ENCODE peak calls at places on chromosome 15, in ten cellular contexts. P is GM23248; N is heart right ventricle; C is CD8-positive, alpha-beta memory T cell; J is breast epithelium; X is brain microvascular endothelial cell; Q is fibroblast of lung; D is IMR-90; U is lower lobe of right lung; E is SJSA1. G is an unnamed sample.
A peak's percentile ranks its signal among the peaks of the same experiment; 100 is the strongest.

GRCh38 chr15:72368895-72369294 is 6.9 kb downstream of the HEXA start:
- DNase-seq in P (no peak), N (peak; percentile 21), C (no peak), J (no peak), X (no peak), Q (no peak), D (no peak), U (peak; percentile 71), E (no peak), G (no peak)

GRCh38 chr15:35693286-35693685 is 147.3 kb upstream of the DPH6 start:
- DNase-seq in P (peak; percentile 73), N (no peak), C (no peak), J (no peak), X (peak; percentile 38), Q (peak; percentile 25), D (peak; percentile 61), U (no peak), E (no peak), G (no peak)

GRCh38 chr15:36911322-36911944 is 188.9 kb downstream of the MEIS2 start:
- DNase-seq in P (peak; percentile 75), N (no peak), C (no peak), J (no peak), X (peak; percentile 57), Q (peak; percentile 42), D (peak; percentile 88), U (no peak), E (no peak), G (peak; percentile 60)

GRCh38 chr15:62453356-62453755 is 288.3 kb upstream of the C2CD4B start:
- DNase-seq in P (peak; percentile 52), N (no peak), C (no peak), J (no peak), X (no peak), Q (peak; percentile 37), D (peak; percentile 56), U (no peak), E (no peak), G (peak; percentile 32)

GRCh38 chr15:83064859-83065258 is 2.2 kb downstream of the BTBD1 start:
- DNase-seq in P (peak; percentile 64), N (no peak), C (no peak), J (no peak), X (no peak), Q (no peak), D (peak; percentile 37), U (no peak), E (no peak), G (peak; percentile 78)

GRCh38 chr15:64089553-64090280 is 3.9 kb downstream of the CIAO2A start:
- DNase-seq in P (no peak), N (no peak), C (no peak), J (no peak), X (no peak), Q (no peak), D (no peak), U (no peak), E (no peak), G (no peak)

GRCh38 chr15:48250640-48251076 is 44.6 kb downstream of the SLC12A1 start:
- DNase-seq in P (peak; percentile 73), N (no peak), C (no peak), J (no peak), X (peak; percentile 79), Q (peak; percentile 88), D (peak; percentile 79), U (no peak), E (peak; percentile 45), G (peak; percentile 71)

GRCh38 chr15:52658955-52659354 is 20.2 kb downstream of the ATOSA start:
- DNase-seq in P (no peak), N (no peak), C (peak; percentile 23), J (no peak), X (no peak), Q (no peak), D (no peak), U (no peak), E (no peak), G (peak; percentile 63)

GRCh38 chr15:25790003-25790660 is 73.0 kb downstream of the ATP10A start:
- DNase-seq in P (peak; percentile 98), N (peak; percentile 49), C (no peak), J (no peak), X (peak; percentile 62), Q (peak; percentile 84), D (peak; percentile 90), U (no peak), E (peak; percentile 71), G (no peak)

GRCh38 chr15:40310001-40310959 is 2.5 kb upstream of the PLCB2 start:
- DNase-seq in P (peak; percentile 53), N (peak; percentile 68), C (peak; percentile 44), J (no peak), X (no peak), Q (peak; percentile 42), D (peak; percentile 33), U (peak; percentile 74), E (peak; percentile 82), G (no peak)

GRCh38 chr15:65056106-65056505 is 10.9 kb downstream of the SLC51B start:
- DNase-seq in P (no peak), N (no peak), C (no peak), J (no peak), X (no peak), Q (no peak), D (no peak), U (no peak), E (no peak), G (no peak)

GRCh38 chr15:40763801-40764765 is at the start of gene GCHFR:
- DNase-seq in P (peak; percentile 82), N (peak; percentile 81), C (peak; percentile 65), J (peak; percentile 79), X (peak; percentile 18), Q (peak; percentile 49), D (peak; percentile 47), U (peak; percentile 89), E (peak; percentile 65), G (no peak)

GRCh38 chr15:61916104-61916503 is 144.1 kb downstream of the VPS13C start:
- DNase-seq in P (peak; percentile 77), N (no peak), C (no peak), J (no peak), X (no peak), Q (no peak), D (peak; percentile 35), U (no peak), E (no peak), G (no peak)

GRCh38 chr15:47184405-47185221 is 532.7 kb upstream of the SEMA6D start:
- DNase-seq in P (peak; percentile 30), N (peak; percentile 5), C (no peak), J (no peak), X (peak; percentile 2), Q (peak; percentile 39), D (peak; percentile 14), U (no peak), E (no peak), G (no peak)

GRCh38 chr15:78020007-78020406 is 57.5 kb downstream of the TBC1D2B start:
- DNase-seq in P (no peak), N (no peak), C (no peak), J (no peak), X (no peak), Q (no peak), D (no peak), U (no peak), E (no peak), G (no peak)

DNA sequence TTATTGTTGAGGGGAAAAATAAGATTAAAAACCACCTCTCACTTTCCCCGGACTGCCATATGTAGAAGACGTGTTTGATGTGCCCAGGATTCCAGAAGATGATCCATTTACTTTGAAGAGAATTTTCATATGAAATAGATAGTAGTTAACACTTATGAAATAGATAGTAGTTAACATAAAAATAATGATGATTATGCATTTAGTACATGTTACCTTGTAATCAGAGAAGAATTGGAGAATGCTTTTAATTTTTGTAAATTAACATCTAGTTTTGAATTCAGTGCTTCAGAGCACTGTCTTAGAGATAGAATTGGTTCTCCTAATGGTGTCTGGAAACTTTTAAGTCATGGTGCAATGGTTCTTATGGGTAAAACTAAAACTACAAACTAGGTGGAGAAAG is 46.1 kb upstream of the CRTC3 start:
- DNase-seq in P (no peak), N (no peak), C (no peak), J (no peak), X (no peak), Q (no peak), D (no peak), U (no peak), E (no peak), G (no peak)
- H3K36me3 ChIP-seq in P (peaks cover 72% of the 10 kb centered on the region), N (peaks cover 100% of the 10 kb centered on the region), C (peaks cover 60% of the 10 kb centered on the region), J (no peaks in the 10 kb centered on the region), X (peaks cover 85% of the 10 kb centered on the region), Q (peaks cover 24% of the 10 kb centered on the region), D (peaks cover 47% of the 10 kb centered on the region), U (peaks cover 97% of the 10 kb centered on the region), E (peaks cover 90% of the 10 kb centered on the region), G (peaks cover 34% of the 10 kb centered on the region)

DNA sequence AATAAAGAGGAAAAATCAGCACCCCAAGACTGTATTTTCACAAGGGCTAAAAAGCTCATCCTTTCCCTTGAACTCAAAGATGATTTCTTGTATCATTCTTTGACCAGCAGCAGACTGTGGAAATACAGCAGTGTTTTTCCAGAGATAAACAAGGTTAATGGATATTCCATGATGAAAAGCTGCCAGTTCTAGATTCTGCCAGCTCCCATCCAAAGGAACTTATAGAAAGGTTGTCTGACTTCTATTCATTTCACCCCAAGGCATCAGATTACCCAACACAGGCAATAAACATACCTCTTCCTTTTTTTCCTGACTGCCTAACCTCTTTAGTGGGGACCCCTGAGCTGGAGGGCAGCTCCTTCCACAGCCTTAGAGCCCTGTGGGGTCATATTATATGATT is 375.8 kb upstream of the THBS1 start:
- DNase-seq in P (no peak), N (no peak), C (no peak), J (no peak), X (no peak), Q (no peak), D (no peak), U (no peak), E (no peak), G (peak; percentile 50)
- H3K4me3 ChIP-seq in P (no peak overlapping the region), N (no peak overlapping the region), C (no peak overlapping the region), J (no peak overlapping the region), X (no peak overlapping the region), Q (no peak overlapping the region), D (no peak overlapping the region), U (no peak overlapping the region), E (no peak overlapping the region), G (no peak overlapping the region)

DNA sequence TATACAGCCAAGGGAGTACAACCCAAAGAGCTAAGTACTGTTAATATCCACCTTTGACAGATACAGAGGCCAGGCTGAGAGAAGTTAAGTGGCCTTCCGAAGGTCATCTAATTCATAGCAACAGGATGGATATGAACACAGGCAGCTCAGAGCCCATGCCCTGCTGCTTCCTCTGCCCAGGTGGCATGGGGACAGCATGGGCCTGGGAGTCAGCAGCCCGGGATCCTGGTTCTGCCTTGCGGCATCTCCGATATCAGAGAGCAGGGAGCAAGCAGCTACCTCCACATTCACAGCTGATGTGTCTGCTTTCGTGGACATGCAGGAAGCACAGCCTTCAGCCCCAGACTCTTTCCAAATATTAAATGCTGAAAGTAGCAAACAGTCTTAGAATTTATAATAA is 55.6 kb downstream of the STARD5 start:
- DNase-seq in P (no peak), N (no peak), C (no peak), J (no peak), X (no peak), Q (no peak), D (no peak), U (no peak), E (no peak), G (no peak)
- H3K27me3 ChIP-seq in P (no peaks in the 10 kb centered on the region), N (no peaks in the 10 kb centered on the region), C (no peaks in the 10 kb centered on the region), J (no peaks in the 10 kb centered on the region), X (no peaks in the 10 kb centered on the region), Q (peaks cover 2% of the 10 kb centered on the region), D (no peaks in the 10 kb centered on the region), U (no peaks in the 10 kb centered on the region), E (no peaks in the 10 kb centered on the region), G (no peaks in the 10 kb centered on the region)

DNA sequence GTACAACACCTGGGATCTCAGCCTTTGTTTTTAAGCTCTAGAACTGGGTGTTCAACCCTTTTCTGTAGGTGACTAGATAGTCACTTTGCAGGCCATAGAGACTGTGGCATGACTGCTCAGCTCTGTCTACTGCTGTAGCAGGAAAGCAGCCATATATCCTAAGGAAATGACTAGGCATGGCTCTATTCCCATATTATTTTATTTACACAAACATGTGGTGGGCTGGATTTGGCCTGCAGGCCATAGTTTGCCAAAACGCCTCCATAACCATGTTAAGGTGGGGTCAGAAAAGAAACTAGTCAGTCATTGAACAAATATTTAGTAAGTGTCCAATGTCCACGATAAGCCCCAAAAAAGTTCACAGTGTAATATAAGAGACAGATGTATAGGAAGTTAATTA is 452.6 kb downstream of the MCTP2 start:
- DNase-seq in P (no peak), N (no peak), C (no peak), J (no peak), X (no peak), Q (no peak), D (no peak), U (no peak), E (no peak), G (peak; percentile 41)
- H3K36me3 ChIP-seq in P (no peaks in the 10 kb centered on the region), N (no peaks in the 10 kb centered on the region), C (no peaks in the 10 kb centered on the region), J (no peaks in the 10 kb centered on the region), X (no peaks in the 10 kb centered on the region), Q (no peaks in the 10 kb centered on the region), D (no peaks in the 10 kb centered on the region), U (no peaks in the 10 kb centered on the region), E (no peaks in the 10 kb centered on the region), G (no peaks in the 10 kb centered on the region)